ENCODE peak calls at places on chromosomes 7 and 10, in four cellular contexts. G is HAP-1; H is uterus; A is CD8-positive, alpha-beta T cell. V is an unnamed sample. For H3K36me3, the result is how much of the 10 kb centered on the place peaks cover.

GRCh38 chr7:108014200-108014599 is 11.2 kb upstream of the LAMB1 start:
- DNase-seq in G (no peak), H (no peak), A (no peak), V (no peak)

GRCh38 chr7:65966167-65966566 is 15.8 kb downstream of the GUSB start:
- DNase-seq in G (no peak), H (no peak), A (no peak), V (no peak)

GRCh38 chr7:19665399-19666008 is 43.3 kb downstream of the POLR1F start:
- DNase-seq in G (no peak), H (no peak), A (no peak), V (no peak)

GRCh38 chr7:98049034-98049433 is 57.6 kb upstream of the LMTK2 start:
- DNase-seq in G (no peak), H (no peak), A (no peak), V (peak)

GRCh38 chr10:44930904-44931620 is 19.9 kb downstream of the TMEM72 start:
- DNase-seq in G (no peak), H (no peak), A (no peak), V (no peak)

GRCh38 chr10:124533266-124533665 is 71.6 kb downstream of the LHPP start:
- DNase-seq in G (no peak), H (no peak), A (no peak), V (no peak)

GRCh38 chr10:88186335-88186734 is 322.9 kb downstream of the PTEN start:
- DNase-seq in G (no peak), H (no peak), A (no peak), V (no peak)

GRCh38 chr7:92306153-92306552 is 60.4 kb downstream of the ANKIB1 start:
- DNase-seq in G (no peak), H (no peak), A (no peak), V (no peak)

GRCh38 chr7:96953676-96954513 is 51.5 kb upstream of the DLX6 start:
- DNase-seq in G (no peak), H (no peak), A (no peak), V (no peak)

GRCh38 chr7:154310114-154310513 is 257.9 kb downstream of the DPP6 start:
- DNase-seq in G (no peak), H (no peak), A (no peak), V (no peak)

GRCh38 chr7:36278767-36279171 is 110.9 kb upstream of the ANLN start:
- DNase-seq in G (peak), H (peak), A (no peak), V (no peak)

DNA sequence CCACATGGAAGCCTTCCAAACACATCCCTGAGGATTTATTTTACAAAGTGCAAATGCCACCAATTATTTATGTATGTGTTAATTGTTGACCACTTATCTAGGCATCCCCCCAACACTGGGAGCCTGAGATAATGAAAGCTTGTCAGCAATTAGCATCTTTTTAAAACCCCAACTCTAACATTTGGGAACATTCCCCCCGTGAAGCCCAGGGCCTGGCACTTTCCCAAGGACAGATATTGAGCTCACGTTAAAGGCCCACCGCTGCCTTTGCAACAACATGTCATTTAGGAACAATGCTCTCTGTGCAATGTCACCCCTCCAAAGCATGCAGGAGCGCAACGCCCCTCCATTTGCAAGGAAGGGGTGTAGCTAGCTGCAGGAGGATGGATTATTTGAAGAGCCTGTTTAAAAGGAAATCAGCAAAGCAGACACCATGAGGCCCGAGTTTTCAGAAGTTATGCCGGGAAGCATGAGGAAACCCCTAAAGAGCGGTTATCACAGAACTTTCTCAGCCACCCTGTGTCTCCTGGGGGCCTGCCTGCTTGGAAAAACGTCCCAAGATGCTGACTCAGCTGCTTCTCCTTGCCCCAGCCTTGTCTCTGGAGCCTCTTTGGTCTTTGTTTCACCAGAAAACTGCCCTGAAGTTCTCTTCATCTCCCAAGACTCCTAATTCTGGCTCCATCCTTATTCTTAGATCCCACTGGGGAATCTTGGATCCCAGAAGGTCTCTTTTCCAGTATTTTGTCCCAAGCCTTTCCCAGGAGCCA is 444.0 kb downstream of the GRID1 start:
- DNase-seq in G (no peak), H (peak), A (no peak), V (no peak)
- H3K4me3 ChIP-seq in G (no peak), H (no peak), A (no peak), V (no peak)

GRCh38 chr7:149489391-149490024 is 8.1 kb downstream of the ZNF746 start:
- DNase-seq in G (no peak), H (no peak), A (no peak), V (no peak)
- H3K36me3 ChIP-seq in G (half or more), H (under half), A (under half), V (under half)

DNA sequence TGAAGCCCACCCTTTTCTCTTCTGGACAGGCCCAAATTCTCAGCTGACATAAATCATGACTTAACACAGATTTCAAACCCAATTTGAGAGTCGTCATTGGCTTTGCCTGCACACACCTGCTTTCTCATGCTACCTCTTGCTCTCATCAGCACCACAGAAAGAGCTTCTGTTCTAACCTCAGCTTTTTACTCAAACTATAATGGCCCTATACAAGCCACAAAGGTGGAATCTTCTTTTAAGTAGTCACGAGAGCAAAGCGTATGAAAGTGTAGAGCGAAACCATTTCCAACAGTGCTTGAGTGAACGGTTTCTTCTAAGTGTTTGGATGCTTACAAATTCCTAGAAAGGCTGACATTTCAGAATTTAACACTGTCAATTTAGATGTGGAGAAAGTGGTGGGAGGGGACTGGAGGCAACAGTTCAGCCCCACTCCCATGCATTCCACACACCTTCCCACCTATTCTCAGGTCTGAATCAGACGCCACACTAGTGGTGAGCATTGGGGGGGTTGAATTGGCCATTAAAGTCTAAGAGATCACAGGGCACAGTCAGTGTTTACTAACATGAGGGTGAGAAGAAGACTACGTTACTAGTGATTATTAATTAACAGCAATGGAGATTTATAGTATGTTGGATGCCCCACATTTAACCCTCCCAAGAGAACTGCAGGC is 114.1 kb downstream of the PRKCQ start:
- DNase-seq in G (no peak), H (no peak), A (no peak), V (no peak)
- H3K4me3 ChIP-seq in G (no peak), H (no peak), A (no peak), V (no peak)

DNA sequence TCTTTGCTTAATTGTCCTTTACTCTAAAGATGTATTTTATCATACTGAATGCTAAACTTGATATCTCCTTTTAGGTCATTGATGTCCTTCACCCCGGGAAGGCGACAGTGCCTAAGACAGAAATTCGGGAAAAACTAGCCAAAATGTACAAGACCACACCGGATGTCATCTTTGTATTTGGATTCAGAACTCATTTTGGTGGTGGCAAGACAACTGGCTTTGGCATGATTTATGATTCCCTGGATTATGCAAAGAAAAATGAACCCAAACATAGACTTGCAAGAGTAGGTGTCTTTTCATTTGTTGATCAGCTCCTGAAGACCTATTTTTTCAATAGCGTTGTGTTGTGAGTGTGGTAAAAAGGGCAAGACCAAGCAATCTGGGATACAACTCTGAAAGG is 1.8 kb downstream of the RPS24 start:
- DNase-seq in G (no peak), H (no peak), A (no peak), V (no peak)
- H3K36me3 ChIP-seq in G (half or more), H (under half), A (under half), V (under half)

GRCh38 chr7:4790516-4790991 is 15.1 kb downstream of the AP5Z1 start:
- DNase-seq in G (no peak), H (no peak), A (no peak), V (no peak)

GRCh38 chr7:4791738-4792536 is 16.5 kb downstream of the AP5Z1 start:
- DNase-seq in G (peak), H (peak), A (peak), V (peak)

GRCh38 chr7:4794591-4795350 is 19.3 kb downstream of the AP5Z1 start:
- DNase-seq in G (no peak), H (no peak), A (no peak), V (no peak)

GRCh38 chr7:4791101-4791737 is 15.8 kb downstream of the AP5Z1 start:
- DNase-seq in G (no peak), H (no peak), A (no peak), V (no peak)

DNA sequence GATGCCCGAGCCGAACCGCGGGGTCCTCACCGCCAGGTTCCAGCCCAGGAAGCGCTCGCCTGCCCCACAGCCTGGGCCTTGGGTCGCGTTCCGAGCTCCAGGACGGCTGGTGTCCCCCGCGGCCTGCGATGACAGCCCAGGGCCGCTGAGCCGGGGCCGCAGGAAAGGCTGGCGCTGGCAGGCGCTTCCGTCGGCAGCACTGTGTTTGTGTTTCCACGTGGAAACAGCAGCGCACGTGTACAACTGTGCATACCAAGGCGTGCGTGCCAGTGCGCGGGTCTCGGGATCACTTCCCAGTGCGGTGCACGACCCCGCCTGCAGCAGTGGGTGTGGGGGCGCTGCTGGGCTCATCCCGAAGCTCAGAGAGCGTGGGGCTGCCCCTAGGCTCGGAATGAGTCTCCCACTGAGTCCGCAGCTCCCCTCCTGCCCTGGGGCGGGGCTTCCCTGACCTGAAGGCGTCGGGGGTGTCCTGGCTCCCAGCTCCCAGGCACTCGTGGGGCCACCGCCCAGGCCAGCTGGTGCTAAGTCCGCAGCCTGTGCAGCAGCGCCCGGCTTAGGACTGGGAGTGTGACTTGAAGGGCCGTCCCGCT is 17.2 kb downstream of the AP5Z1 start:
- DNase-seq in G (no peak), H (no peak), A (no peak), V (no peak)
- H3K4me3 ChIP-seq in G (no peak), H (peak), A (peak), V (peak)

DNA sequence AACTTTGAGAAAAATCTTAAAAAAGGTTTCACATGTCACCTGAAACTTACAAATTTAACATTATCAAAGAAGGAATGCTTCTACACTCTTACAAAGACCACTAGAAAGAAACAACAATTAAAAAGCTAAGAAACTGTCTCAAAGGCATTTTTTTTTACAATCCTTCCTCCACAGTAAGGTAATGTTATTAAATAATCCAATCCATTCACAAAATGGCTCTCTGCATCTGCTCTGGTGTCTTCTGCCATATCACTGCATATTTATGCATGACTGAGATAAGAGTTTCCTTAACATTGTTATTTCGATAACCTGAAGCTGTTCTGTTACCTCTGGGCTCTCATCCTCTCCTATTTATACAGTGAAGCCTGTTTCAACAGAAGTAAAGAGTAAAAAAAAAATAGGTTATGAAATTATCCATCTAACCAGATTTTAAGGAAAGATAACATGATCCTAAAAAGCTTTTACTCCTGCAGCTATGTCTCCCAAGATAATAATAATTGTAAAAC is 8.5 kb downstream of the HNRNPA2B1 start:
- DNase-seq in G (no peak), H (no peak), A (no peak), V (no peak)
- H3K36me3 ChIP-seq in G (half or more), H (under half), A (half or more), V (under half)

DNA sequence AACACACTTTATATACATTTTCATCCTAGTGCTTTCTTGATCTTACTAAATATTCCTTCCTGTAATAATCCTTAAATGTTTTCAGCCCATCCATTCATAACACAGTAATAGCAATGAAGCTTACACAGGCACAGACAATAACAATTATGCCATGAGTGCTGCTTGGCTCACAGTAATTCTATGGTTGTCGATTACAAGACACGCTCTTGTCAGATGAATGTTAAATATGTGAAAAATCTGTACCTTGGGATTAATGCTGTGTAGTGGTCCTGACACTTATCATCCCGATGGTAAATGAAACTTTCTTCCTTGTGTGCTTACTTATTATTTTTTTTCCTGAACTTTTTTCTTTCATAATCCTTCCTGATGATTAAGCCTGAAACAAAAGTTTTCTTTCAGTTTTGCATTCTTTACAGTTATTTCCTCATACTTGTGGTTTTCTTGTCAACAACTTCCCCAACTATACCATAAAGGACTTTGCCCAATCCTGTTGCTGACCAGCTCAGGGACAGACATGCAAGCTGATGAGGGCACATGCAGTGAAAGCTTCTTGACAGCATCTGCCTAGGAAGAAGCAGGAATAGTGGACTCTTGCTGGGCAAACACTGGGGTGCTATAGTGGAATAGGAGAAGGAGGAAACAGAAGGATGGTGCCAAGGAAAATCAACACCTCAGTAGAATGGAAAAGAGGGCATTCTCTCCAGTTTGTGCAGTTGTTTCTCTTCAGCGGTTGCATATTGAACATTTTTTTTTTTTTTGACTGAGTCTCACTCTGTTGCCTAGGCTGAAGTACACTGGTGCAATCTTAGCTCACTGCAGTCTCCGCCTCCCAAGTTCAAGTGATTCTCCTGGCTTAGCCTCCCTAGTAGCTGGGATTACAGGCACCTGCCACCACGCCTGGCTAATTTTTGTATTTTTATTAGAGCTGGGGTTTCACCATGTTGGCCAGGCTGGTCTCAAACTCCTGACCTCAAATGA is 6.7 kb upstream of the MGAM2 start:
- DNase-seq in G (no peak), H (no peak), A (no peak), V (no peak)
- H3K4me3 ChIP-seq in G (no peak), H (no peak), A (no peak), V (no peak)

DNA sequence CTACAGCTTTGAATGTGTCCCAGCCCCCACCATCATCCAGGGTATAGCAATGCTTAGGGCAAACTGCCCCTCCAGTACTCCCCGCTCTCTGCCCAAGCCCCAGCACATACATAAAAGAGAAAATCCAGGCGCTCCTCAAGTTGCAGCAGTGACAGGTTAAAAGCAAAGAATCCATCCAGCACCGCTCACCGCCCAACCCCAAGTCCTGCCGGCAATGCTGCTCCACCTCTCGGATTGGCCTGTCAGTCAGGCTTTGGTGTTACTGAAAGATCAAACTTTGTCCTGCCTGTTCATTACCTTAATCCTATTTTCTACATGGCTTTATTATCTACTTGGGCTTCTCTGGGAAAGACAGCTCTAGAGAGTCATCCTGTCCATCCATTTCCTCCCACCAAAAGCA is 31.9 kb downstream of the DPCD start:
- DNase-seq in G (no peak), H (no peak), A (no peak), V (no peak)
- H3K36me3 ChIP-seq in G (under half), H (under half), A (under half), V (under half)

GRCh38 chr10:27628631-27629030 is 117.0 kb downstream of the MKX start:
- DNase-seq in G (no peak), H (no peak), A (no peak), V (no peak)

GRCh38 chr10:27626821-27627359 is 118.7 kb downstream of the MKX start:
- DNase-seq in G (no peak), H (no peak), A (no peak), V (no peak)

GRCh38 chr10:27620425-27621397 is 116.6 kb downstream of the RAB18 start:
- DNase-seq in G (no peak), H (peak), A (no peak), V (no peak)

GRCh38 chr10:27621441-27621840 is 117.3 kb downstream of the RAB18 start:
- DNase-seq in G (no peak), H (no peak), A (no peak), V (no peak)

DNA sequence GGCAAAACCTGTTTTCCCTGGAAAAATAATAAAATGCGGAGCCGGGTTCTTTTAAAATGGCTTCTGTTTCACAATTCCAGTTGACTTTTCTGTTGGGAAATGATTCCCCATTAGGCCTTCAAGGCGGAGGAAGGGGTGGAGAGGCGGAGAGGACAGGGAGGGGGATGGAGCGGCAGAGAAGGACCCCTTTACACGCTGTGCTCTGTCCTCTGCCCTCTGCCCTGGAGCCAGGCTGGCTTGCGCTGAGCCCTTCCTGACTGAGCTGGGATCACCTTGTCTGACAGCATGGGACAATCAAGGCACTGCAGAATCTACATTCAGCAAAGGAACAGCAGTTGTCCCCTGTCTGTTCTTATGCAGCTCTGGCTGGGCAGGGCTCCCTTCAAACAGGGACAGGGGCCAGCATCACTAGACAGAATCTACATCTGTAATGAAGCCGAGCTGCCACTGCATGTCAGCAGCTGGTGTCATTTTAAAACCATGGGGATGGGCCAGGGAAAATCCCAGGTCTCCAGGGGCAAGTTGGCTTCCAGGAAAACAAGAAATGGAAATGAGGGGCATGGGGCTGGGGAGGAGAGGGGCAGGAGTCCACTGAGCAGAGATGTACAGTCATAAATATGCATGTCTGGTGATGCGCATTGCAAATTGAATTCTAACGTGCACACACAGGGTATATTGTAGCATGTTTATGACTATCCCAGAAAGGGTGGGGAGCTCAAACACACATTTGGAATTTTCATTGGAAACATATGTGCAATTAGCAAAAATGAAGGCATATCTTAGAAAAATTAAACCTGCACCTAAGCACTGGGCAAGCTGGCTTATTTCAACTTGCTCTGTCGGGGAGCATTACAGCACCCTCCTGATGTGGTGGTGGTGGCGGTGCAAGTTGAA is 119.9 kb downstream of the MKX start:
- DNase-seq in G (peak), H (no peak), A (no peak), V (no peak)
- H3K4me3 ChIP-seq in G (no peak), H (no peak), A (no peak), V (no peak)